ENCODE peak calls at places on chromosome 15, in eight cellular contexts. H, A, U, L, B, J, Z and P are unnamed samples.

GRCh38 chr15:57084178-57084577 is 165.7 kb downstream of the TCF12 start:
- DNase-seq in U (no peak), B (no peak), Z (no peak), L (no peak), J (no peak), A (no peak), H (no peak), P (no peak)

GRCh38 chr15:76177491-76178040 is 117.8 kb downstream of the TMEM266 start:
- DNase-seq in H (no peak), A (no peak), U (no peak), Z (peak), J (no peak), B (no peak), L (peak), P (no peak)

GRCh38 chr15:89367485-89368451 is 33.1 kb upstream of the POLG start:
- DNase-seq in U (no peak), Z (no peak), J (no peak), A (no peak), L (no peak), H (no peak), B (no peak), P (no peak)

GRCh38 chr15:39589815-39590644 is 9.2 kb downstream of the THBS1 start:
- DNase-seq in H (no peak), J (no peak), L (no peak), U (no peak), B (no peak), A (no peak), Z (no peak), P (no peak)

GRCh38 chr15:48063411-48063985 is 57.3 kb upstream of the SLC24A5 start:
- DNase-seq in B (no peak), H (no peak), J (no peak), L (no peak), A (no peak), U (no peak), Z (no peak), P (no peak)

GRCh38 chr15:68112711-68113110 is 58.6 kb downstream of the PIAS1 start:
- DNase-seq in H (no peak), U (no peak), Z (no peak), L (peak), A (no peak), B (no peak), J (no peak), P (no peak)

GRCh38 chr15:39834256-39834655 is 51.6 kb upstream of the FSIP1 start:
- DNase-seq in B (no peak), Z (no peak), L (peak), U (no peak), J (no peak), H (no peak), A (no peak), P (no peak)

GRCh38 chr15:79777916-79778315 is 118.9 kb downstream of the MTHFS start:
- DNase-seq in H (no peak), L (no peak), A (no peak), B (no peak), U (no peak), J (no peak), Z (no peak), P (no peak)

GRCh38 chr15:68230157-68231100 is 901 bp upstream of the CLN6 start:
- DNase-seq in H (peak), J (no peak), L (no peak), U (no peak), B (no peak), Z (no peak), A (no peak), P (no peak)

GRCh38 chr15:99732268-99732641 is 982 bp downstream of the LYSMD4 start:
- DNase-seq in B (no peak), U (no peak), L (peak), H (no peak), Z (no peak), A (no peak), J (no peak), P (no peak)

GRCh38 chr15:28861031-28861534 is 12.6 kb upstream of the GOLGA6L7 start:
- DNase-seq in A (no peak), H (no peak), L (no peak), B (no peak), J (no peak), U (no peak), Z (peak), P (no peak)

GRCh38 chr15:78638658-78639314 is 2.2 kb downstream of the CHRNB4 start:
- DNase-seq in L (peak), B (no peak), Z (no peak), J (peak), U (no peak), A (no peak), H (no peak), P (peak)

GRCh38 chr15:53962646-53963561 is 15.3 kb upstream of the UNC13C start:
- DNase-seq in Z (peak), B (no peak), J (peak), A (no peak), H (no peak), L (no peak), U (no peak), P (no peak)

GRCh38 chr15:72992733-72993321 is 59.4 kb upstream of the NEO1 start:
- DNase-seq in U (no peak), Z (no peak), B (no peak), H (no peak), L (peak), A (no peak), J (no peak), P (no peak)

GRCh38 chr15:70241031-70241430 is 143.3 kb upstream of the TLE3 start:
- DNase-seq in A (no peak), L (no peak), Z (no peak), U (no peak), H (no peak), B (no peak), J (no peak), P (no peak)

GRCh38 chr15:35545825-35546580 is at the start of gene DPH6:
- DNase-seq in U (peak), A (peak), B (peak), H (peak), J (peak), L (peak), Z (peak), P (peak)

GRCh38 chr15:39066677-39067076 is 502.1 kb upstream of the RASGRP1 start:
- DNase-seq in B (no peak), H (no peak), U (no peak), J (no peak), L (no peak), Z (no peak), A (no peak), P (no peak)

GRCh38 chr15:45253330-45253729 is 1.3 kb downstream of the SLC28A2 start:
- DNase-seq in H (no peak), J (no peak), A (no peak), Z (no peak), U (no peak), L (no peak), B (no peak), P (no peak)

GRCh38 chr15:70559840-70560239 is 203.5 kb downstream of the UACA start:
- DNase-seq in H (no peak), U (no peak), A (no peak), B (no peak), J (no peak), L (no peak), Z (no peak), P (no peak)

GRCh38 chr15:31300208-31300661 is 26.4 kb upstream of the KLF13 start:
- DNase-seq in A (no peak), B (no peak), J (no peak), H (no peak), Z (no peak), U (no peak), L (no peak), P (no peak)

GRCh38 chr15:62958528-62958927 is 84.0 kb upstream of the TPM1 start:
- DNase-seq in U (no peak), L (no peak), B (no peak), A (no peak), Z (peak), J (no peak), H (no peak), P (no peak)

GRCh38 chr15:84608707-84609284 is 8.0 kb downstream of the ZSCAN2 start:
- DNase-seq in J (no peak), Z (no peak), U (no peak), L (no peak), A (no peak), H (no peak), B (no peak), P (no peak)

GRCh38 chr15:71048913-71049675 is 66.2 kb upstream of the THSD4 start:
- DNase-seq in Z (no peak), B (no peak), A (no peak), U (no peak), H (no peak), J (no peak), L (peak), P (no peak)

GRCh38 chr15:72312605-72313447 is 7.1 kb downstream of the CELF6 start:
- DNase-seq in L (peak), H (peak), U (peak), B (peak), A (peak), J (peak), Z (peak), P (peak)